ENCODE peak calls at places on chromosomes 2 and 18, in ten cellular contexts. C is neural progenitor cell, J is cardiac fibroblast, S is AG04449, L is WTC11, Z is thoracic aorta, U is Peyer's patch, X is BE2C, K is IMR-90, Y is lower leg skin. I is an unnamed sample.

GRCh38 chr2:143728498-143728897 is 599.3 kb downstream of the ARHGAP15 start:
- DNase-seq in Y (no peak), U (no peak), C (no peak), L (no peak), K (no peak), J (no peak), X (no peak), Z (no peak), S (no peak), I (peak)

GRCh38 chr2:2720351-2720750 is 389.3 kb upstream of the MYT1L start:
- DNase-seq in Y (no peak), X (no peak), L (no peak), K (no peak), Z (no peak), S (no peak), J (no peak), C (no peak), U (no peak), I (no peak)

GRCh38 chr2:163553601-163554000 is 182.2 kb downstream of the FIGN start:
- DNase-seq in K (no peak), Z (no peak), U (no peak), C (no peak), X (no peak), Y (no peak), J (no peak), L (no peak), S (no peak), I (no peak)

GRCh38 chr2:159111346-159111922 is 143.0 kb downstream of the TANC1 start:
- DNase-seq in J (no peak), C (no peak), Z (no peak), K (no peak), U (no peak), S (no peak), Y (no peak), L (no peak), X (no peak), I (no peak)

GRCh38 chr2:96751800-96752199 is 8.9 kb upstream of the CNNM4 start:
- DNase-seq in Z (no peak), S (no peak), L (no peak), U (no peak), K (no peak), J (no peak), C (no peak), Y (no peak), X (no peak), I (no peak)

GRCh38 chr2:150644298-150645067 is 157.0 kb upstream of the RND3 start:
- DNase-seq in J (peak), K (peak), U (no peak), X (no peak), Y (no peak), C (no peak), S (no peak), Z (no peak), L (no peak), I (no peak)

GRCh38 chr2:60053791-60054190 is 499.7 kb downstream of the BCL11A start:
- DNase-seq in Y (peak), K (no peak), J (no peak), C (no peak), L (no peak), S (no peak), U (peak), X (no peak), Z (no peak), I (no peak)

GRCh38 chr2:190871539-190871938 is 9.1 kb upstream of the GLS start:
- DNase-seq in K (no peak), J (peak), U (no peak), Z (no peak), Y (no peak), S (no peak), L (no peak), C (no peak), X (no peak), I (no peak)

GRCh38 chr18:45464619-45465018 is 150.7 kb upstream of the SLC14A2 start:
- DNase-seq in X (peak), S (no peak), C (no peak), J (no peak), Y (no peak), K (no peak), U (no peak), Z (no peak), L (no peak), I (no peak)

GRCh38 chr18:68660355-68661183 is 54.3 kb downstream of the TMX3 start:
- DNase-seq in C (peak), U (no peak), S (no peak), Z (no peak), K (peak), L (no peak), Y (no peak), X (no peak), J (peak), I (no peak)

GRCh38 chr2:162435676-162436075 is 91.7 kb downstream of the GCA start:
- DNase-seq in J (no peak), L (no peak), K (no peak), S (no peak), U (no peak), C (no peak), X (no peak), Y (no peak), Z (no peak), I (no peak)

GRCh38 chr2:58965602-58966001 is 724.5 kb upstream of the FANCL start:
- DNase-seq in Z (no peak), X (no peak), Y (no peak), L (no peak), S (no peak), J (no peak), K (no peak), U (no peak), C (no peak), I (no peak)

GRCh38 chr2:85503168-85503610 is 35.8 kb upstream of the MAT2A start:
- DNase-seq in S (no peak), Y (no peak), Z (no peak), C (no peak), U (peak), L (no peak), J (no peak), K (no peak), X (no peak), I (no peak)

GRCh38 chr2:60158262-60158661 is 395.2 kb downstream of the BCL11A start:
- DNase-seq in K (no peak), X (no peak), Y (no peak), C (no peak), J (no peak), L (no peak), S (no peak), U (no peak), Z (no peak), I (no peak)

GRCh38 chr2:60377825-60378224 is 175.6 kb downstream of the BCL11A start:
- DNase-seq in L (no peak), X (no peak), C (no peak), S (no peak), Z (no peak), U (no peak), J (no peak), K (no peak), Y (no peak), I (no peak)

GRCh38 chr2:139791330-139791729 is 1011.1 kb upstream of the NXPH2 start:
- DNase-seq in C (no peak), Y (no peak), L (no peak), U (no peak), S (no peak), K (no peak), X (no peak), Z (no peak), J (no peak), I (no peak)

GRCh38 chr2:8546319-8547283 is 135.3 kb upstream of the ID2 start:
- DNase-seq in U (no peak), Z (no peak), L (no peak), X (no peak), C (no peak), Y (no peak), J (no peak), S (no peak), K (no peak), I (no peak)

GRCh38 chr2:232487385-232488096 is at the start of gene ECEL1:
- DNase-seq in S (no peak), U (no peak), Z (no peak), J (no peak), L (peak), C (peak), X (no peak), Y (no peak), K (no peak), I (peak)

GRCh38 chr2:140247451-140248205 is 1467.4 kb upstream of the NXPH2 start:
- DNase-seq in J (peak), X (no peak), Y (no peak), L (no peak), K (no peak), C (no peak), U (no peak), Z (no peak), S (no peak), I (no peak)

GRCh38 chr2:175575346-175576258 is 394.1 kb upstream of the ATP5MC3 start:
- DNase-seq in C (peak), K (no peak), Y (no peak), U (no peak), S (no peak), X (no peak), Z (no peak), J (no peak), L (no peak), I (no peak)

GRCh38 chr2:162043132-162043531 is 30.9 kb downstream of the DPP4 start:
- DNase-seq in J (no peak), S (no peak), U (no peak), K (no peak), C (no peak), Y (no peak), Z (no peak), X (no peak), L (no peak), I (no peak)

GRCh38 chr2:57218206-57218605 is 828.4 kb upstream of the VRK2 start:
- DNase-seq in J (no peak), K (no peak), U (no peak), L (no peak), Z (no peak), C (no peak), Y (no peak), X (no peak), S (no peak), I (no peak)

GRCh38 chr18:76433788-76434187 is 61.3 kb downstream of the ZNF516 start:
- DNase-seq in C (no peak), K (no peak), Y (no peak), Z (no peak), J (no peak), S (no peak), U (no peak), L (no peak), X (no peak), I (no peak)

GRCh38 chr2:149799296-149799695 is 211.7 kb upstream of the MMADHC start:
- DNase-seq in L (no peak), U (no peak), Z (no peak), J (peak), Y (no peak), S (no peak), K (no peak), X (no peak), C (peak), I (no peak)

GRCh38 chr18:70491734-70492348 is 203.0 kb downstream of the SOCS6 start:
- DNase-seq in K (peak), J (peak), X (peak), C (peak), Z (peak), Y (peak), U (peak), L (peak), S (no peak), I (peak)

GRCh38 chr2:154238252-154238651 is 366.5 kb downstream of the GALNT13 start:
- DNase-seq in J (no peak), X (no peak), U (no peak), Z (no peak), S (no peak), L (no peak), C (no peak), K (no peak), Y (no peak), I (no peak)

GRCh38 chr2:125516496-125517109 is 1139.4 kb upstream of the GYPC start:
- DNase-seq in J (peak), K (peak), Z (no peak), Y (no peak), S (no peak), U (no peak), X (peak), L (peak), C (peak), I (no peak)

GRCh38 chr2:168355110-168355509 is 101.0 kb upstream of the CERS6 start:
- DNase-seq in L (no peak), K (no peak), Z (no peak), U (no peak), J (no peak), C (no peak), S (no peak), X (no peak), Y (no peak), I (no peak)

GRCh38 chr2:170425291-170425751 is 247.4 kb downstream of the MYO3B start:
- DNase-seq in Z (no peak), C (no peak), U (no peak), K (peak), S (no peak), X (no peak), L (no peak), Y (no peak), J (peak), I (no peak)

DNA sequence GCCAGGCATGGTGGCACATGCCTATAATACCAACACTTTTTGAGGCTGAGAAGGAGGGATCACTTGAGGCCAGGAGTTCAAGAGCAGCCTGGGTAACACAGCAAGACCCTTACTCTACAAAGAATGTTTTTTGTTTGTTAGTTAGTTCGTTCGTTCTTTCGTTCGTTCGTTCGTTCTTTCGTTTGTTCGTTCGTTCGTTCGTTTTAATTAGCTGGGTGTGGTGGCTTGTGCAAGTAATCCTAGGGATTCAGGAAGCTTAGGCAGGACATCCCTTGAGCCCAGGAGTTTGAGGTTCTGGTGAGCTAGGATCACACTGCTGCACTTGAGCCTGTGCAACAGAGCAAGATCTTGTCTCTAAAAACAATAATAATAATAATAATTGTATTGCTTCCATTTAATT is 98.7 kb downstream of the MARCO start:
- DNase-seq in X (no peak), U (no peak), L (no peak), C (no peak), S (no peak), Y (no peak), Z (no peak), K (no peak), J (no peak), I (no peak)
- TF ChIP-seq CTCF in X (no peak), U (no peak), L (no peak), C (no peak), S (no peak), Y (no peak), Z (no peak), K (no peak), J (no peak), I (no peak)

DNA sequence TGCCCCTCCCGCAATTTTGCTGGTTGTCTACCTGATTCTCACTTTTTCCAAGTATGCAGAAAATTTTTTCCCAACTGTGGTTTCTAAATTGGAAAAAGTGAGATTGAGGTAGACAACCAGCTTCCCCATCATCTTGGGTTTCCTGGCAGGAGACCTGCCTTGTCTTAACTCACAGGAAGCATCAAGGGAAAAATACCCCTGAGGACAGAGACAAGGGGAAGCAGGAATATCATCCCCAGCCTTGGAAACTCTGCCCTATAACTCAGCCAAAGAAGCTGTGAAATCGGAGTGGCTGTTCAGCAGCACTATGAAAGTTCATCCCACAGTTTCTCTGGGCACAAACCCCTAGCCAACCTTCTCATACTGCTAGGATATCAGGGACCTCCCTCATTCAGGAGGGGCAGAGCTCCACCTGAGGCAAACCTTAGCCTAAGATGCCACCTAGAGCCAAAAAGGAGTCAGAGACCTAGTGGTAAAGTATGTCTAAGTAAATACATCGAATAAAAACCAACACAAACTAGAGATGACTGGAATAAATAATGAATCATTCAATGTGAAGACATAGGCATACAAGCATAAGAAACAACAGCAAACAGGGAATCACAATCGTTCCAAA is 68.2 kb downstream of the ZSWIM2 start:
- DNase-seq in C (peak), L (peak), Y (no peak), K (peak), X (no peak), Z (no peak), S (no peak), U (no peak), J (peak), I (no peak)
- TF ChIP-seq CTCF in C (peak), L (peak), Y (no peak), K (peak), X (peak), Z (no peak), S (no peak), U (no peak), J (peak), I (no peak)

GRCh38 chr2:166897666-166898065 is 9.4 kb downstream of the XIRP2 start:
- DNase-seq in L (no peak), S (no peak), X (no peak), C (no peak), Z (no peak), K (no peak), J (no peak), Y (no peak), U (no peak), I (no peak)

GRCh38 chr2:166900700-166901099 is 12.4 kb downstream of the XIRP2 start:
- DNase-seq in Z (no peak), L (no peak), S (no peak), K (peak), X (no peak), C (peak), Y (no peak), J (peak), U (no peak), I (no peak)

GRCh38 chr2:166895243-166895642 is 7.0 kb downstream of the XIRP2 start:
- DNase-seq in K (no peak), Y (no peak), S (no peak), U (no peak), L (no peak), J (no peak), C (no peak), X (no peak), Z (no peak), I (no peak)

GRCh38 chr2:166899676-166900075 is 11.4 kb downstream of the XIRP2 start:
- DNase-seq in Y (no peak), X (no peak), U (no peak), J (no peak), K (no peak), L (no peak), Z (no peak), S (no peak), C (no peak), I (no peak)
- TF ChIP-seq CTCF in Y (no peak), X (no peak), U (no peak), J (no peak), K (no peak), L (no peak), Z (no peak), S (no peak), C (peak), I (no peak)

GRCh38 chr18:22814329-22814703 is 118.8 kb upstream of the RBBP8 start:
- DNase-seq in Y (no peak), Z (no peak), K (no peak), J (no peak), C (no peak), S (no peak), U (no peak), X (no peak), L (no peak), I (no peak)

GRCh38 chr18:22817844-22818243 is 115.3 kb upstream of the RBBP8 start:
- DNase-seq in X (no peak), Z (no peak), K (peak), U (no peak), J (peak), C (no peak), L (no peak), S (no peak), Y (no peak), I (no peak)

GRCh38 chr18:22816266-22817176 is 116.6 kb upstream of the RBBP8 start:
- DNase-seq in Z (no peak), J (no peak), X (peak), S (no peak), C (no peak), K (no peak), U (peak), Y (no peak), L (no peak), I (no peak)

GRCh38 chr18:22813648-22814328 is 119.3 kb upstream of the RBBP8 start:
- DNase-seq in K (peak), Z (no peak), J (peak), Y (no peak), L (no peak), X (peak), S (no peak), C (peak), U (peak), I (no peak)
- TF ChIP-seq CTCF in K (peak), Z (peak), J (peak), Y (no peak), L (no peak), X (peak), S (peak), C (peak), U (peak), I (no peak)

DNA sequence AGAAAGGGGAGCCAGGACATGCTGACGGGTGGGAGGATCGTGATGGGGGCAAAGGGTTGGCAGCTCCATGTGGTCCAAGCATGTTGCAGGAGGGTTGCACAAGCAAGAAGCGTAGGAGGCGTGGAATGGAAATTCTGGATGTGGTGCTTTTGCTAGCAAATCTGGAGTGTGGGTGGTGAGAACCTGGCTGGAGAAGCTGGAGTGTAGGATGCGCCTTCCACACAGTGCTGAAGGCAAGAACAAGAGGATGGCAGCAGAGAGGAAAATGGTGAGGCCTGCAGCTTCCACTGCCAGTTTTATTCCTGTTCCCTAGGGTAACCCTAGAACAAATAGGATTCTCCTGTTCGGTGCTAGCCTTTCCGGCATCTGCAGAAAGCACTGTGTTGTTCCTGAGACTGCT is 22.4 kb downstream of the CREG2 start:
- DNase-seq in Z (no peak), S (no peak), J (no peak), X (no peak), K (no peak), U (no peak), L (no peak), Y (no peak), C (no peak), I (no peak)
- TF ChIP-seq CTCF in Z (no peak), S (no peak), J (no peak), X (no peak), K (no peak), U (no peak), L (no peak), Y (no peak), C (no peak), I (no peak)

GRCh38 chr2:102184018-102184417 is 2.8 kb upstream of the IL1RL2 start:
- DNase-seq in K (no peak), Z (no peak), C (no peak), X (no peak), J (peak), Y (no peak), L (no peak), S (no peak), U (no peak), I (no peak)

GRCh38 chr2:102190425-102191107 is 3.7 kb downstream of the IL1RL2 start:
- DNase-seq in L (no peak), Z (no peak), C (no peak), Y (no peak), J (no peak), S (no peak), U (no peak), X (no peak), K (no peak), I (no peak)

GRCh38 chr2:102186676-102187190 is at the start of gene IL1RL2:
- DNase-seq in X (no peak), S (no peak), K (no peak), J (peak), U (no peak), L (no peak), Z (no peak), Y (peak), C (no peak), I (no peak)

GRCh38 chr2:102185347-102185746 is 1.5 kb upstream of the IL1RL2 start:
- DNase-seq in S (no peak), L (no peak), Y (no peak), K (no peak), C (no peak), X (no peak), Z (no peak), J (peak), U (no peak), I (no peak)

GRCh38 chr2:102187191-102188150 is 648 bp downstream of the IL1RL2 start:
- DNase-seq in Z (peak), J (peak), K (peak), S (no peak), C (no peak), L (peak), U (peak), Y (peak), X (no peak), I (peak)
- TF ChIP-seq CTCF in Z (peak), J (peak), K (no peak), S (peak), C (no peak), L (no peak), U (peak), Y (no peak), X (no peak), I (no peak)

GRCh38 chr2:237624565-237624964 is 2.8 kb upstream of the LRRFIP1 start:
- DNase-seq in K (no peak), C (no peak), Y (no peak), X (no peak), S (no peak), L (no peak), J (no peak), Z (no peak), U (no peak), I (no peak)
- TF ChIP-seq CTCF in K (no peak), C (no peak), Y (no peak), X (no peak), S (no peak), L (no peak), J (no peak), Z (no peak), U (no peak), I (no peak)